ENCODE peak calls at places on chromosomes 16 and 17, in five cellular contexts. J is tibial nerve, Y is NCI-H774, F is cardiac muscle cell, L is GM03348. E is an unnamed sample.

GRCh38 chr17:80095844-80096475 is 5.4 kb upstream of the GAA start:
- DNase-seq in F (no peak), Y (no peak), L (no peak), J (no peak), E (no peak)

GRCh38 chr16:56113223-56113622 is 78.1 kb upstream of the GNAO1 start:
- DNase-seq in L (no peak), J (no peak), Y (no peak), F (no peak), E (peak)

GRCh38 chr17:29059281-29059680 is 16.3 kb downstream of the PIPOX start:
- DNase-seq in J (no peak), L (no peak), F (peak), Y (peak), E (peak)

GRCh38 chr17:16425698-16426659 is 10.6 kb downstream of the TRPV2 start:
- DNase-seq in J (no peak), Y (peak), L (no peak), F (no peak), E (peak)

GRCh38 chr17:19645608-19646250 is 2.8 kb upstream of the ALDH3A2 start:
- DNase-seq in F (peak), J (peak), Y (no peak), L (no peak), E (peak)

GRCh38 chr17:1762906-1763829 is 1.3 kb downstream of the SERPINF1 start:
- DNase-seq in L (peak), J (peak), F (peak), Y (no peak), E (peak)

GRCh38 chr17:66540131-66540781 is 237.8 kb downstream of the PRKCA start:
- DNase-seq in J (peak), F (peak), L (peak), Y (no peak), E (no peak)

GRCh38 chr17:32490101-32490482 is 3.3 kb downstream of the CDK5R1 start:
- DNase-seq in L (no peak), J (no peak), F (no peak), Y (no peak), E (peak)

GRCh38 chr16:86812363-86812970 is 234.1 kb downstream of the FOXL1 start:
- DNase-seq in J (no peak), F (no peak), Y (no peak), L (no peak), E (no peak)

GRCh38 chr16:74997042-74997491 is 1.8 kb upstream of the ZNRF1 start:
- DNase-seq in J (no peak), F (no peak), Y (no peak), L (no peak), E (no peak)

GRCh38 chr17:15456972-15457722 is 10.3 kb downstream of the CDRT4 start:
- DNase-seq in F (peak), J (peak), L (peak), Y (no peak), E (no peak)